ENCODE peak calls at places on chromosomes 5 and 9, in ten cellular contexts. C is anterior cingulate cortex; P is naive thymus-derived CD4-positive, alpha-beta T cell; L is amniotic epithelial cell; D is neuronal stem cell; A is NCI-H187 treated with DMSO at 0.1 percent for 48 hours; T is HT-29; U is midbrain; B is neural crest cell; Y is HEK293T. I is an unnamed sample.

GRCh38 chr9:84501587-84501986 is 161.0 kb upstream of the SLC28A3 start:
- DNase-seq in P (no peak), U (no peak), B (no peak), A (no peak), T (no peak), Y (no peak), C (no peak), D (no peak), L (no peak), I (no peak)

GRCh38 chr9:96015876-96016686 is 140.6 kb downstream of the ERCC6L2 start:
- DNase-seq in T (no peak), Y (no peak), A (no peak), U (no peak), B (no peak), P (peak), D (no peak), C (no peak), L (peak), I (no peak)

GRCh38 chr5:44536650-44537260 is 147.5 kb upstream of the FGF10 start:
- DNase-seq in L (peak), D (peak), P (no peak), C (no peak), A (peak), B (peak), U (peak), T (peak), Y (peak), I (no peak)

GRCh38 chr5:133825631-133826289 is 142.7 kb downstream of the C5orf15 start:
- DNase-seq in P (peak), T (no peak), U (no peak), A (peak), L (no peak), C (no peak), Y (no peak), B (no peak), D (no peak), I (no peak)

GRCh38 chr9:86515221-86515620 is 161.0 kb upstream of the TUT7 start:
- DNase-seq in B (no peak), U (no peak), T (no peak), L (peak), A (no peak), Y (no peak), C (no peak), D (no peak), P (no peak), I (no peak)

GRCh38 chr5:56737002-56737621 is 78.2 kb upstream of the MAP3K1 start:
- DNase-seq in B (no peak), Y (no peak), C (no peak), A (no peak), P (peak), D (no peak), L (peak), T (peak), U (no peak), I (no peak)

GRCh38 chr5:162096448-162096847 is 28.9 kb downstream of the GABRG2 start:
- DNase-seq in D (peak), P (no peak), T (peak), B (no peak), Y (no peak), L (no peak), A (no peak), U (no peak), C (no peak), I (no peak)

GRCh38 chr5:107469485-107469884 is 201.3 kb downstream of the EFNA5 start:
- DNase-seq in P (no peak), Y (no peak), D (no peak), A (no peak), L (peak), C (no peak), B (no peak), T (peak), U (no peak), I (peak)

GRCh38 chr5:220008-220407 is 1.9 kb downstream of the SDHA start:
- DNase-seq in T (no peak), C (no peak), U (no peak), D (no peak), B (no peak), Y (no peak), P (peak), A (no peak), L (no peak), I (no peak)

GRCh38 chr9:119094086-119094485 is 275.1 kb downstream of the BRINP1 start:
- DNase-seq in Y (no peak), U (no peak), D (no peak), B (no peak), P (no peak), A (no peak), T (no peak), C (no peak), L (no peak), I (no peak)

GRCh38 chr5:74919487-74919886 is 53.3 kb upstream of the FAM169A start:
- DNase-seq in U (peak), L (peak), B (no peak), T (peak), C (peak), D (peak), Y (peak), A (no peak), P (peak), I (peak)

GRCh38 chr9:134863306-134863902 is 17.2 kb upstream of the FCN2 start:
- DNase-seq in U (no peak), A (no peak), B (no peak), P (no peak), T (no peak), Y (no peak), L (no peak), D (no peak), C (no peak), I (no peak)

GRCh38 chr5:115656404-115656803 is 30.6 kb upstream of the TMED7 start:
- DNase-seq in Y (no peak), B (no peak), D (no peak), U (no peak), C (no peak), T (no peak), L (no peak), A (no peak), P (no peak), I (no peak)

GRCh38 chr5:121171834-121172233 is 679.8 kb upstream of the FTMT start:
- DNase-seq in D (no peak), T (no peak), A (no peak), U (no peak), B (no peak), P (no peak), Y (no peak), C (no peak), L (peak), I (peak)

GRCh38 chr5:142474426-142474825 is 149.6 kb upstream of the SPRY4 start:
- DNase-seq in A (no peak), B (no peak), U (no peak), D (no peak), P (no peak), C (no peak), L (peak), T (no peak), Y (no peak), I (peak)

GRCh38 chr9:126860077-126860756 is at the start of gene ZBTB34:
- DNase-seq in Y (peak), P (peak), D (peak), T (peak), B (peak), C (no peak), L (peak), U (peak), A (no peak), I (peak)

GRCh38 chr9:135969064-135969683 is 8.0 kb upstream of the UBAC1 start:
- DNase-seq in P (no peak), L (peak), C (no peak), D (no peak), U (no peak), Y (no peak), A (no peak), T (no peak), B (no peak), I (no peak)

GRCh38 chr5:4994994-4995393 is 145.1 kb upstream of the ADAMTS16 start:
- DNase-seq in C (no peak), B (no peak), D (no peak), A (no peak), T (no peak), L (peak), Y (no peak), P (no peak), U (no peak), I (peak)

I was measured in Daoy.